ENCODE peak calls at places on chromosomes 5 and 9, in ten cellular contexts. Y is pancreas, W is mesothelial cell of epicardium, M is neural crest cell, D is progenitor cell of endocrine pancreas, F is astrocyte, I is ovary, L is PC-9, B is fibroblast of lung, Q is AG10803. K is an unnamed sample.

GRCh38 chr5:134093351-134093750 is 21.1 kb upstream of the TCF7 start:
- DNase-seq in D (no peak), M (no peak), W (no peak), B (no peak), I (no peak), L (no peak), F (no peak), Q (no peak), Y (no peak), K (no peak)

GRCh38 chr9:97395745-97396144 is 16.2 kb upstream of the TDRD7 start:
- DNase-seq in Q (no peak), I (no peak), B (no peak), L (no peak), D (no peak), Y (peak), M (no peak), W (no peak), F (no peak), K (no peak)

GRCh38 chr9:10062629-10063395 is 550.0 kb downstream of the PTPRD start:
- DNase-seq in F (peak), B (peak), M (no peak), W (no peak), Y (no peak), L (no peak), Q (peak), I (no peak), D (no peak), K (no peak)

GRCh38 chr5:177122566-177122965 is 11.0 kb upstream of the NSD1 start:
- DNase-seq in M (no peak), B (no peak), D (no peak), L (no peak), Q (no peak), Y (no peak), I (no peak), F (no peak), W (no peak), K (no peak)

GRCh38 chr5:91255396-91256141 is 127.5 kb downstream of the ARRDC3 start:
- DNase-seq in L (no peak), Q (no peak), B (no peak), W (no peak), I (no peak), D (no peak), F (no peak), M (no peak), Y (no peak), K (no peak)

GRCh38 chr5:175772747-175773533 is 98.4 kb upstream of the CPLX2 start:
- DNase-seq in M (no peak), W (no peak), Y (no peak), Q (no peak), F (no peak), I (no peak), B (no peak), L (no peak), D (no peak), K (no peak)

GRCh38 chr5:154829589-154830218 is 20.7 kb downstream of the FAXDC2 start:
- DNase-seq in M (no peak), I (no peak), W (no peak), F (peak), Y (no peak), Q (no peak), L (peak), B (peak), D (no peak), K (no peak)

GRCh38 chr9:110426052-110426709 is 88.5 kb upstream of the TXNDC8 start:
- DNase-seq in D (no peak), B (peak), Q (peak), L (no peak), F (peak), M (no peak), W (no peak), Y (no peak), I (no peak), K (no peak)

GRCh38 chr9:94188246-94188645 is 70.9 kb upstream of the ZNF169 start:
- DNase-seq in Q (no peak), B (no peak), F (no peak), L (no peak), I (no peak), D (no peak), W (no peak), M (no peak), Y (no peak), K (no peak)

GRCh38 chr9:36584626-36585460 is 12.1 kb downstream of the MELK start:
- DNase-seq in D (no peak), I (no peak), L (peak), W (no peak), M (no peak), Y (no peak), B (peak), F (peak), Q (peak), K (no peak)

GRCh38 chr9:36008774-36009300 is 27.9 kb upstream of the RECK start:
- DNase-seq in D (peak), B (peak), I (peak), Y (peak), M (peak), L (no peak), F (no peak), Q (peak), W (peak), K (peak)

GRCh38 chr5:138947780-138948179 is 72.6 kb upstream of the LRRTM2 start:
- DNase-seq in B (no peak), F (no peak), D (no peak), M (no peak), Q (no peak), I (no peak), L (no peak), W (no peak), Y (no peak), K (no peak)

GRCh38 chr9:25557645-25558300 is 120.5 kb downstream of the TUSC1 start:
- DNase-seq in B (no peak), W (no peak), I (no peak), M (no peak), L (no peak), F (no peak), Y (no peak), D (no peak), Q (no peak), K (no peak)

GRCh38 chr5:156188026-156188425 is 138.9 kb upstream of the SGCD start:
- DNase-seq in D (no peak), F (no peak), M (no peak), B (no peak), I (no peak), W (no peak), L (no peak), Y (no peak), Q (peak), K (no peak)

DNA sequence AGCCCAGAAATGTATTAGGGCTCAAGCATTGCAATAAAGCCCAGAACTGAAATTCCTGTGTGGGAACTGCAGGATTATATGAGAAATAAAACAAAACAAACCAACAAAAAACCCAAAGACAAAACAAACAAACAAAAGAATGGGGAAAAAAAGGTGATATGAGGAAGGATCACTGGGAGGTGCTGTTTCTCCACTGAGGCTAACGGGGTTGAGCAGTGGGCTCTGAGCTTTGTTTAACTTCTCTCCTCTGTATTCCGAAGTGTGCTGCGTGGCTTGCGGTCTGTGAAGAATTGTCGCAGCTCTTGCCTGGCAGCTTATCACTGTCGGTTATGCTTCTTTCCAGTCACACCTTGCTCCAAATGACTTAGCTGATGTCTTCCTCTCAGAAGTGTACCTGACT is 106.3 kb downstream of the TENT4A start:
- DNase-seq in M (no peak), W (no peak), D (no peak), Q (no peak), I (no peak), B (no peak), Y (no peak), L (no peak), F (no peak), K (no peak)
- TF ChIP-seq CTCF in M (peak), W (no peak), D (peak), Q (no peak), I (no peak), B (no peak), Y (no peak), L (no peak), F (no peak), K (no peak)

GRCh38 chr5:69167488-69167845 is 517 bp downstream of the CCNB1 start:
- DNase-seq in I (no peak), D (no peak), M (no peak), L (no peak), Q (no peak), B (no peak), W (no peak), F (no peak), Y (no peak), K (peak)

GRCh38 chr5:69166686-69167487 is at the start of gene CCNB1:
- DNase-seq in F (peak), L (peak), B (peak), I (peak), D (peak), M (peak), W (peak), Q (peak), Y (peak), K (peak)

GRCh38 chr5:69170969-69171368 is 4.0 kb downstream of the CCNB1 start:
- DNase-seq in W (no peak), L (no peak), Y (no peak), F (no peak), D (no peak), M (no peak), Q (no peak), I (no peak), B (no peak), K (no peak)
- TF ChIP-seq CTCF in W (no peak), L (no peak), Y (no peak), F (no peak), D (no peak), M (no peak), Q (no peak), I (no peak), B (no peak), K (no peak)

GRCh38 chr5:18114161-18114802 is 480.0 kb downstream of the TAF11L14 start:
- DNase-seq in D (no peak), W (no peak), L (no peak), I (no peak), Y (no peak), F (no peak), M (no peak), B (no peak), Q (no peak), K (no peak)

GRCh38 chr5:18112066-18112465 is 477.8 kb downstream of the TAF11L14 start:
- DNase-seq in Q (no peak), B (no peak), Y (no peak), F (no peak), I (no peak), M (no peak), L (no peak), D (no peak), W (no peak), K (no peak)

GRCh38 chr5:18119156-18119785 is 485.0 kb downstream of the TAF11L14 start:
- DNase-seq in F (no peak), W (no peak), M (no peak), D (no peak), L (no peak), Q (no peak), B (no peak), Y (no peak), I (no peak), K (no peak)

DNA sequence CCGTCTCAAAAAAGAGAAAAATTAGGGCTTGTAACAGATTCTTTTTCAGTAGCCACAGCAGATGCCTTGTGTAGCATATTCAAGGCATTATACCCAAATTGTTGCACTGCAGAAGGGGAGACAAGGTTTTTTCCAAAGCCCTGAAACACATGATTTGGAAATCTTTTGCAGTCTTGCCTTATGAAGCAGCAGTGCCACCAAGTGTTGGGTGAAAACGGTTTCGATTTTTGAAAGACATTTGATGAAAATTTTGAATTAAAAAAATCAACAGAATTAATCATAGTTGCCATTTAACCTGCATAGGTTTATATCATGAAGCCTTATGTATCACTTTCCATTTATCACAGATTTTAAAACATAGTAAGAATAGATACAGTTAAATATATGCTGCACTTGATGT is 479.5 kb downstream of the TAF11L14 start:
- DNase-seq in Q (peak), B (peak), Y (no peak), F (no peak), W (no peak), I (no peak), L (no peak), D (no peak), M (no peak), K (no peak)
- TF ChIP-seq CTCF in Q (peak), B (no peak), Y (no peak), F (peak), W (no peak), I (no peak), L (peak), D (peak), M (peak), K (no peak)

GRCh38 chr5:108748354-108749129 is 845 bp downstream of the FER start:
- DNase-seq in L (peak), Q (peak), W (peak), Y (peak), D (peak), M (peak), B (peak), F (peak), I (peak), K (peak)
- TF ChIP-seq CTCF in L (no peak), Q (no peak), W (no peak), Y (no peak), D (peak), M (peak), B (no peak), F (no peak), I (peak), K (peak)